ENCODE peak calls at places on chromosomes 1 and 21, in seven cellular contexts. K is glutamatergic neuron, A is A549, O is right atrium auricular region, M is progenitor cell of endocrine pancreas, J is heart right ventricle, Z is psoas muscle. D is an unnamed sample.
A peak's percentile ranks its signal among the peaks of the same experiment; 100 is the strongest.

GRCh38 chr1:41860214-41860613 is 58.5 kb downstream of the HIVEP3 start:
- DNase-seq in Z (no peak), M (no peak), O (no peak), A (no peak), K (no peak), J (no peak), D (no peak)

GRCh38 chr1:203428981-203429599 is 46.5 kb upstream of the PRELP start:
- DNase-seq in A (no peak), O (no peak), J (no peak), K (no peak), M (no peak), Z (no peak), D (no peak)

GRCh38 chr1:18646091-18646775 is 15.6 kb downstream of the PAX7 start:
- DNase-seq in J (no peak), K (no peak), A (no peak), M (no peak), O (no peak), Z (no peak), D (no peak)

GRCh38 chr1:15013767-15014166 is 139.8 kb upstream of the TMEM51 start:
- DNase-seq in O (no peak), K (no peak), A (no peak), M (no peak), J (no peak), Z (no peak), D (no peak)

GRCh38 chr1:56509713-56510641 is 69.4 kb downstream of the PLPP3 start:
- DNase-seq in A (no peak), O (peak; percentile 52), Z (no peak), M (no peak), J (no peak), K (peak; percentile 38), D (no peak)

GRCh38 chr1:243354511-243355153 is 98.8 kb downstream of the SDCCAG8 start:
- DNase-seq in O (no peak), M (no peak), Z (no peak), J (no peak), A (no peak), K (no peak), D (no peak)

GRCh38 chr1:25565188-25565591 is 21.8 kb downstream of the LDLRAP1 start:
- DNase-seq in J (no peak), M (no peak), O (no peak), A (no peak), K (no peak), Z (no peak), D (no peak)

GRCh38 chr1:228278432-228278941 is 70.6 kb downstream of the OBSCN start:
- DNase-seq in Z (peak; percentile 65), A (no peak), K (no peak), J (no peak), M (no peak), O (no peak), D (no peak)

GRCh38 chr1:212450331-212450881 is 17.7 kb downstream of the NENF start:
- DNase-seq in K (no peak), A (no peak), O (no peak), J (peak; percentile 54), M (no peak), Z (peak; percentile 70), D (no peak)

GRCh38 chr1:110746644-110747259 is 72.0 kb upstream of the KCNA3 start:
- DNase-seq in M (peak; percentile 60), K (no peak), A (no peak), J (peak; percentile 59), O (no peak), Z (no peak), D (peak; percentile 67)

GRCh38 chr1:180680558-180681144 is 48.8 kb downstream of the XPR1 start:
- DNase-seq in M (no peak), A (no peak), Z (no peak), K (no peak), J (no peak), O (no peak), D (no peak)

GRCh38 chr21:41435728-41436127 is 9.7 kb downstream of the MX1 start:
- DNase-seq in Z (no peak), K (no peak), J (no peak), O (peak; percentile 32), M (no peak), A (no peak), D (no peak)

GRCh38 chr1:234875953-234876814 is 252.5 kb downstream of the TOMM20 start:
- DNase-seq in J (no peak), O (peak; percentile 82), A (no peak), Z (no peak), M (no peak), K (no peak), D (no peak)

GRCh38 chr1:232853994-232854532 is 48.8 kb downstream of the MAP10 start:
- DNase-seq in O (no peak), M (no peak), K (no peak), Z (no peak), A (no peak), J (no peak), D (no peak)

GRCh38 chr1:8394456-8395321 is 76.8 kb downstream of the SLC45A1 start:
- DNase-seq in O (no peak), A (no peak), J (no peak), K (no peak), Z (no peak), M (no peak), D (no peak)

GRCh38 chr1:47023268-47024137 is at the start of gene CYP4X1:
- DNase-seq in M (peak; percentile 14), Z (peak; percentile 64), A (no peak), K (peak; percentile 80), J (peak; percentile 80), O (no peak), D (peak; percentile 5)

GRCh38 chr1:245716561-245716960 is 561.8 kb downstream of the KIF26B start:
- DNase-seq in A (no peak), Z (no peak), J (no peak), O (no peak), K (no peak), M (no peak), D (no peak)

GRCh38 chr1:22969224-22969829 is 3.3 kb downstream of the LACTBL1 start:
- DNase-seq in Z (no peak), K (no peak), M (no peak), A (no peak), J (no peak), O (no peak), D (no peak)

DNA sequence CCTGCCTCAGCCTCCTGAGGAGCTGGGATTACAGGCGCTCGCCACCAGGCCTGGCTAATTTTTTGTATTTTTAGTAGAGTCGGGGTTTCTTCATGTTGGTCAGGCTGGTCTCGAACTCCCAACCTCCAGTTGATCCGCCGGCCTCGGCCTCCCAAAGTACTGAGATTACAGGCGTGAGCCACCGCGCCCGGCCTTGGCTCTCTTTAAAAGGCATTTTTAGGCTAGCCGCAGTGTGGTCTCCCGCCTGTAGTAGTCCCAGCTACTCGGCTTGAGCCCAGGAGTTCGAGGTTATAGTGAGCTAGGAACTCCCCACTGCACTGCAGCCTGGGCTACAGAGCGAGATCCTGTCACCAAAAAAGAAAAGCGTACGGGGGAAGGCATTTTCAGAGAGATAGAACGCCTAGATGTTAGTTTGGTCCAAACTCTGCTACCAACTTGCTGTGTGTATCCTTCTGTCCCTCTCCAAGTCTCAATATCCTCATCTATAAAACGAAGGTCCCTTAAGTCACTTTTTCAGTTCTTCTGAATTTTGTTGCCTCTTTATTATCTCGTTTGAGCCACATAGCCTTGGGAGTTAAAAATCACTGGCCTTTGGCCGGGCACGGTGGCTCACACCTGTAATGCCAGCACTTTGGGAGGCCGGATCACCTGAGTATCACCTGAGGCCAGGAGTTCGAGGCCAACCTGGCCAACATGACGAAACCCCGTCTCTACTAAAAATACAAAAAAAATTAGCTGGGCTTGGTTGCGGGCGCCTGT is 734 bp downstream of the MED18 start:
- DNase-seq in Z (peak; percentile 68), O (no peak), J (no peak), K (peak; percentile 21), M (no peak), A (no peak), D (peak; percentile 15)
- TF ChIP-seq CTCF in Z (no peak), O (no peak), J (no peak), K (no peak), M (peak; percentile 26), A (no peak), D (peak; percentile 36)

DNA sequence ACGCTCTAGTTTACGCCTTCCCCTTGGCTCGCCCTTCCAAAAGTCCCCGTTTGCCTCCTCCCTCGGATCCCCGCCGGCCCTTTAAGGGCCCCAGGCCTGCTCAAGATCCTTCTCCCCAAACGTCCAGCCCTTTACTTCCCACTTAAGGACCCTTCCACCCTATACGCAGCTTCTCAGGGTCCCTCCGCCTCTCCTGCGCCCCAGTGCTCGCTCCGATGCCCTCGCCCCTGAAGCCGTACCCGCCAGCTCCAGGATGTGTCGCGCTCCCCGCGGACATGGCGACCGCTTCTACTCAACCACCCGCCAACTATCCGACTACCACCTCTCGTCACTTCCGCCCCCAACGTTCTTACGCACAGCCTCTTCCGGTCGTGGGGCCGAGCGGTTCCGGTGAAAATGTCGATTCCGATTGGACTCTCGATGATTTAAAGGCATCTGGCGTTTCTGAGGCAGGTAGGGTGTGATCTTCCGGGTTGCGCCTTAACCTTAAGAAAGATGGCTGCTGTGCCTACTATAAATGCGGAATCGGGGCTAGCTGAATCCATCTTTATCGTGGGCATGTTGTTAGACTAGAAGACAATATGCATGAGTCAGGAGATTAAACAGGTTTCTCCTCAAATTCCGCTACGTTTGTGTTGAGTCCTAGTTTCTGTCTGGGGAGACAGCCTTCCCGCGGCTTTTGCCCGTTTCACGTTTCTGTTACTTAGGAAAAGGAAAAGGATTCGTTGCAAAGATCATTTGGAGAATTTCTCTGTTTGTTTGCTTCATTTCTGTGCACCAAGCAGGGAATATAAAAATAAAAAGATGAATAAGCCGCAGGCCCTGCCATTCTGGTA is at the start of gene KHDC4:
- DNase-seq in K (peak; percentile 88), A (peak; percentile 97), O (peak; percentile 98), Z (peak; percentile 97), M (peak; percentile 77), J (peak; percentile 97), D (peak; percentile 79)
- TF ChIP-seq CTCF in K (no peak), A (no peak), O (peak; percentile 47), Z (no peak), M (peak; percentile 12), J (no peak), D (no peak)

GRCh38 chr21:18803624-18804023 is 400.0 kb upstream of the TMPRSS15 start:
- DNase-seq in A (no peak), K (no peak), Z (no peak), O (no peak), M (no peak), J (no peak), D (no peak)

DNA sequence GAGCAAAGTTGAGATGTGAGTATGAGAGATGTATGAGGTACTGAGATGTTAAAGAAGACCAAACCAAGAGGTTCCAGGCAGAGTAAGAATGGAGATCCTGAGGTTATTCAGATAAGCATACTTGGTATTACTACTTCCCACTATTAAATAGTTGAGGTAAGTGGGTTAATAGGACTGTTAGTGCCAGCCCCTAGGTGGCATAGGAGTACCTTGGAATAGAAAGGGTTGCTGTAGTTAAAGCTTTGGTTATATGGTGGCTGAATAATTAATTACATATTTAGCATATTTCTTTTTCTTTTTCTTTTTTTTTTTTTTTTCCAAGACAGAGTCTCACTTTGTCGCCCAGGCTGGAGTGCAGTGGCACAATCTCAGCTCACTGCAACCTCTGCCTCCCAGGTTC is 397.9 kb upstream of the TMPRSS15 start:
- DNase-seq in O (no peak), M (no peak), A (no peak), J (no peak), Z (no peak), K (no peak), D (no peak)
- TF ChIP-seq CTCF in O (peak; percentile 41), M (peak; percentile 27), A (no peak), J (peak; percentile 27), Z (no peak), K (no peak), D (peak; percentile 42)

DNA sequence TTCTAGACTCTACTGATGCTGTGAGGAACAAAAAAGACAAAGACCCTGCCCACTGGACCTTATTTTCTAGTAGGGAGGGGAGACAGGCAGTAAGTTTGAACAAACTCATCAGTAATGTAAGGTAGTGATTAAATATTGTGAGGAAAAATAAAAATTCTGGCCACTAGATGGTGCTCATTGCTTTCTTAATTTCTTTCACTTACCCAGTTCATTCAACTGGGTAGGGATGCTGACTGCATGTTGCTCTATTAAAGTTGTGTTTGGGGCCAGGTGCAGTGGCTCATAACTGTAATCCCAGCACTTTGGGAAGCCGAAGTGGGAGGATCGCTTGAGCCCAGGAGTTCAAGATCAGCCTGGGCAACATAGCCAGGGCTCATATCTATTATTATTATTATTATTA is 6.3 kb upstream of the KYAT3 start:
- DNase-seq in K (no peak), M (no peak), O (no peak), J (peak; percentile 30), A (peak; percentile 21), Z (no peak), D (peak; percentile 16)
- TF ChIP-seq CTCF in K (peak; percentile 77), M (peak; percentile 68), O (peak; percentile 74), J (peak; percentile 62), A (peak; percentile 62), Z (peak; percentile 68), D (peak; percentile 77)